ENCODE peak calls at places on chromosomes 3 and 15, in eight cellular contexts. E is hepatocyte, O is Peyer's patch, V is astrocyte of the cerebellum, M is lower lobe of right lung, H is ovary, S is cardiac muscle cell, U is endothelial cell. C is an unnamed sample.

GRCh38 chr3:169759256-169759655 is 5.6 kb downstream of the TERC start:
- DNase-seq in E (no peak), O (no peak), V (no peak), M (no peak), H (no peak), S (no peak), U (no peak), C (no peak)

GRCh38 chr3:41037651-41038334 is 161.5 kb upstream of the CTNNB1 start:
- DNase-seq in E (no peak), O (no peak), V (no peak), M (no peak), H (no peak), S (no peak), U (no peak), C (no peak)

GRCh38 chr3:41308119-41308518 is 108.8 kb downstream of the CTNNB1 start:
- DNase-seq in E (no peak), O (no peak), V (no peak), M (no peak), H (no peak), S (no peak), U (no peak), C (no peak)

GRCh38 chr15:66704783-66705113 is 2.7 kb downstream of the SMAD6 start:
- DNase-seq in E (peak; percentile 54), O (peak; percentile 59), V (no peak), M (no peak), H (no peak), S (no peak), U (no peak), C (no peak)

GRCh38 chr15:83845230-83845629 is 191.3 kb downstream of the ADAMTSL3 start:
- DNase-seq in E (peak; percentile 23), O (no peak), V (peak; percentile 18), M (no peak), H (no peak), S (no peak), U (no peak), C (no peak)

GRCh38 chr3:178343433-178344038 is 192.7 kb upstream of the KCNMB2 start:
- DNase-seq in E (no peak), O (peak; percentile 83), V (no peak), M (peak; percentile 52), H (no peak), S (no peak), U (no peak), C (no peak)

GRCh38 chr15:62068071-62068786 is 1.5 kb downstream of the C2CD4A start:
- DNase-seq in E (peak; percentile 66), O (peak; percentile 77), V (no peak), M (peak; percentile 76), H (peak; percentile 33), S (peak; percentile 44), U (peak; percentile 55), C (peak; percentile 60)

GRCh38 chr3:52432631-52433030 is 12.3 kb downstream of the SEMA3G start:
- DNase-seq in E (no peak), O (no peak), V (no peak), M (no peak), H (peak; percentile 23), S (peak; percentile 66), U (no peak), C (no peak)

GRCh38 chr15:31587583-31587982 is 260.9 kb downstream of the KLF13 start:
- DNase-seq in E (no peak), O (no peak), V (no peak), M (no peak), H (no peak), S (no peak), U (no peak), C (no peak)

GRCh38 chr3:135513106-135514063 is 452.1 kb upstream of the PPP2R3A start:
- DNase-seq in E (peak; percentile 34), O (no peak), V (no peak), M (no peak), H (no peak), S (no peak), U (no peak), C (no peak)

GRCh38 chr3:61871646-61872045 is 310.3 kb downstream of the PTPRG start:
- DNase-seq in E (no peak), O (no peak), V (no peak), M (no peak), H (no peak), S (no peak), U (no peak), C (no peak)

DNA sequence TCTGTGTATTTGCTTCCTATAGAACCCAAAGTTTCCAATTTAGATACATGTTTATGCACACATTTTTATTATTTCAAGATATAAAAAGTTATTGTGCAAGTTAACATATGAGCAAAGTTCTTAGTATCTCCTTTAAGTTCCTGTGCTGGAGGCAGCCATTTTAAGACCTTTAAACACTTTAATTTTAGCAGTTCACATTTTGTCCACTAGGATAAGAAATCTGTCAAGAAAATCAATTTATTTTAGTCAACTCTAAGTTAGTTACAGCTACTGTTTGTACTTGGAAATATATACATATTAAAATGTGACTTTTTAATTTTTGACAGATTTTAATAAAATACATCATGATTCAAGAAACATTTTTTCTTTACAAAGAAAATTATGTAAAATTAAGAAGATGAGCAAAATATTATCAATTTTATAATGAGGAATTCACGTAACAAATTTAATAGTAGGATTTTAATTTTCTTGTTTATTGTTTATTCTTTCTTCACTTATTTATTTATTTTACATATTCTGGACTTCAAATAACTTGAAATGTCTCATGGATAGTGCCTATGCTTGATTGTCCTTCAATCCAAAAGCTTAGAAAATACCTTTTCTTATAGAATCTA is 402.6 kb upstream of the GBE1 start:
- DNase-seq in E (no peak), O (no peak), V (no peak), M (no peak), H (no peak), S (no peak), U (no peak), C (no peak)
- TF ChIP-seq CTCF in E (peak; percentile 25), O (no peak), V (no peak), M (no peak), H (no peak), S (no peak), U (peak; percentile 82), C (peak; percentile 88)

GRCh38 chr3:150581174-150581573 is 21.9 kb upstream of the SELENOT start:
- DNase-seq in E (no peak), O (no peak), V (no peak), M (no peak), H (no peak), S (no peak), U (no peak), C (no peak)

GRCh38 chr3:150582620-150583019 is 20.5 kb upstream of the SELENOT start:
- DNase-seq in E (no peak), O (no peak), V (no peak), M (no peak), H (no peak), S (no peak), U (no peak), C (no peak)

GRCh38 chr3:150583028-150583427 is 20.1 kb upstream of the SELENOT start:
- DNase-seq in E (no peak), O (no peak), V (no peak), M (no peak), H (no peak), S (no peak), U (no peak), C (no peak)

GRCh38 chr3:150577854-150578253 is 25.3 kb upstream of the SELENOT start:
- DNase-seq in E (no peak), O (no peak), V (no peak), M (no peak), H (no peak), S (no peak), U (no peak), C (no peak)
- TF ChIP-seq CTCF in E (no peak), O (no peak), V (no peak), M (no peak), H (no peak), S (no peak), U (no peak), C (no peak)

GRCh38 chr3:116610124-116610523 is 99.5 kb upstream of the TUSC7 start:
- DNase-seq in E (no peak), O (no peak), V (no peak), M (no peak), H (no peak), S (no peak), U (no peak), C (no peak)

GRCh38 chr3:116618138-116618537 is 91.4 kb upstream of the TUSC7 start:
- DNase-seq in E (no peak), O (no peak), V (no peak), M (no peak), H (no peak), S (no peak), U (no peak), C (no peak)

DNA sequence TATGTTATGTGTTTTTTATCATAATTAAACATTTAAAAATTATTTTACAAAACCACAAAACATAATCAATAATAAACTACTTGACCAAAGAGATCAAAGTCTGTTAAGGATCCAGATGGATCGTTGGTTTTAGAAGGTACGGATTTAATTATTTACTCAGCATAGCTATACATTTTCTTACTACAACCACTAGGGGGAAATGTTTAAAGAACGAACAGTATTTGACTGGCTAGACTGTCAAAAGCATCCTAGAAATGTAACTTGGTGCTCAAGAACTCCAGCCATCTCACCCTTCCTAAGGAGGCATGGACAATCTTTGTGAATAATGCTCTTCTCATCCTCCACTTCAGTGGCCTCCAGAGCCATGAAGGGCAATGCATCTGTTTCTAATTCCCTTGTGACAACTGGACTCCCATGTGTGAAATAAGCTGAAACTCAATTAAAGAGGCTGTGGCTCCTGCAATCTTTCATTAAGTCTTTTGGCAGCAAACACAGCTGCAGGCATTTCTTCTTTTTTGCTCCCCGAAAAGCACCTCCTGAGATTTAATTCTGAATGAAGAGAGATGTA is 94.7 kb upstream of the TUSC7 start:
- DNase-seq in E (peak; percentile 12), O (no peak), V (no peak), M (no peak), H (no peak), S (peak; percentile 35), U (no peak), C (no peak)
- TF ChIP-seq CTCF in E (peak; percentile 49), O (no peak), V (peak; percentile 22), M (no peak), H (no peak), S (no peak), U (peak; percentile 79), C (peak; percentile 78)

GRCh38 chr15:70265466-70265978 is 167.8 kb upstream of the TLE3 start:
- DNase-seq in E (no peak), O (no peak), V (no peak), M (no peak), H (no peak), S (no peak), U (no peak), C (no peak)
- TF ChIP-seq CTCF in E (no peak), O (peak; percentile 5), V (no peak), M (no peak), H (no peak), S (peak; percentile 16), U (no peak), C (no peak)

C was measured in glutamatergic neuron.